ENCODE peak calls at places on chromosomes 1 and 21, in five cellular contexts. Q is PC-3, S is endothelial cell of umbilical vein, P is K562, X is GM23338. B is an unnamed sample.

GRCh38 chr1:100924212-100924611 is 28.3 kb downstream of the SLC30A7 start:
- DNase-seq in Q (peak), S (peak), P (no peak), X (no peak), B (no peak)

GRCh38 chr1:34128186-34128889 is 36.7 kb downstream of the CSMD2 start:
- DNase-seq in Q (no peak), S (no peak), P (no peak), X (no peak), B (no peak)

GRCh38 chr1:172976222-172977041 is 74.3 kb downstream of the TNFSF18 start:
- DNase-seq in Q (peak), S (peak), P (no peak), X (no peak), B (no peak)

GRCh38 chr1:160579216-160579701 is at the start of gene CD84:
- DNase-seq in Q (no peak), S (no peak), P (peak), X (no peak), B (no peak)

GRCh38 chr1:21552715-21553114 is 43.5 kb downstream of the ALPL start:
- DNase-seq in Q (no peak), S (peak), P (no peak), X (no peak), B (no peak)

GRCh38 chr1:87712261-87712674 is 383.6 kb downstream of the LMO4 start:
- DNase-seq in Q (peak), S (no peak), P (no peak), X (no peak), B (no peak)

GRCh38 chr21:36804867-36805611 is 106.1 kb downstream of the SIM2 start:
- DNase-seq in Q (no peak), S (no peak), P (no peak), X (no peak), B (no peak)

GRCh38 chr1:165222580-165222979 is 133.9 kb downstream of the LMX1A start:
- DNase-seq in Q (no peak), S (no peak), P (no peak), X (no peak), B (no peak)

GRCh38 chr1:187876775-187877174 is 1048.0 kb downstream of the PLA2G4A start:
- DNase-seq in Q (no peak), S (no peak), P (no peak), X (no peak), B (no peak)

GRCh38 chr1:155947741-155948140 is 6.3 kb downstream of the RXFP4 start:
- DNase-seq in Q (no peak), S (no peak), P (no peak), X (no peak), B (no peak)

GRCh38 chr1:209435654-209436566 is 147.6 kb upstream of the CAMK1G start:
- DNase-seq in Q (peak), S (peak), P (peak), X (peak), B (peak)

GRCh38 chr1:14923400-14924011 is 230.0 kb upstream of the TMEM51 start:
- DNase-seq in Q (no peak), S (no peak), P (no peak), X (no peak), B (no peak)

GRCh38 chr1:20373286-20373685 is 82.6 kb downstream of the VWA5B1 start:
- DNase-seq in Q (no peak), S (no peak), P (no peak), X (peak), B (no peak)

GRCh38 chr1:230682274-230682673 is 31.6 kb downstream of the AGT start:
- DNase-seq in Q (peak), S (no peak), P (no peak), X (no peak), B (no peak)

GRCh38 chr1:109425902-109426277 is 358 bp downstream of the PSMA5 start:
- DNase-seq in Q (peak), S (no peak), P (peak), X (peak), B (peak)

GRCh38 chr21:46092026-46092764 is 5.7 kb upstream of the COL6A2 start:
- DNase-seq in Q (no peak), S (no peak), P (no peak), X (no peak), B (no peak)

GRCh38 chr1:243348331-243348730 is 92.5 kb downstream of the SDCCAG8 start:
- DNase-seq in Q (no peak), S (no peak), P (no peak), X (no peak), B (no peak)

GRCh38 chr1:228329887-228330286 is 76.7 kb downstream of the TRIM11 start:
- DNase-seq in Q (no peak), S (no peak), P (no peak), X (no peak), B (no peak)

GRCh38 chr1:12556957-12557935 is 60.8 kb downstream of the DHRS3 start:
- DNase-seq in Q (no peak), S (no peak), P (no peak), X (peak), B (no peak)

GRCh38 chr21:39774252-39774651 is 29.3 kb downstream of the IGSF5 start:
- DNase-seq in Q (no peak), S (no peak), P (no peak), X (no peak), B (no peak)

GRCh38 chr1:109539676-109540075 is at the start of gene GPR61:
- DNase-seq in Q (no peak), S (no peak), P (peak), X (peak), B (no peak)

GRCh38 chr1:21911205-21912001 is 25.7 kb downstream of the HSPG2 start:
- DNase-seq in Q (no peak), S (peak), P (peak), X (no peak), B (no peak)

GRCh38 chr21:23936991-23937390 is 1670.3 kb downstream of the MRPL39 start:
- DNase-seq in Q (no peak), S (no peak), P (no peak), X (no peak), B (no peak)

GRCh38 chr1:157739229-157739901 is 37.6 kb downstream of the FCRL2 start:
- DNase-seq in Q (no peak), S (no peak), P (no peak), X (peak), B (no peak)

GRCh38 chr1:1181938-1182410 is 8.3 kb downstream of the TTLL10 start:
- DNase-seq in Q (no peak), S (no peak), P (no peak), X (peak), B (no peak)

GRCh38 chr1:145884675-145885074 is 991 bp downstream of the ANKRD35 start:
- DNase-seq in Q (no peak), S (peak), P (no peak), X (no peak), B (no peak)

GRCh38 chr21:33762798-33763572 is 120.7 kb downstream of the ITSN1 start:
- DNase-seq in Q (peak), S (peak), P (no peak), X (no peak), B (no peak)

GRCh38 chr1:246160905-246161304 is 346.2 kb downstream of the SMYD3 start:
- DNase-seq in Q (no peak), S (no peak), P (no peak), X (no peak), B (no peak)

GRCh38 chr1:29933110-29933509 is 696.8 kb downstream of the PTPRU start:
- DNase-seq in Q (peak), S (no peak), P (no peak), X (no peak), B (peak)

GRCh38 chr1:160685266-160685665 is 26.4 kb downstream of the CD48 start:
- DNase-seq in Q (no peak), S (no peak), P (no peak), X (no peak), B (no peak)

GRCh38 chr1:189708674-189709073 is 769.0 kb downstream of the BRINP3 start:
- DNase-seq in Q (peak), S (peak), P (no peak), X (peak), B (peak)

GRCh38 chr1:4977701-4978100 is 323.3 kb downstream of the AJAP1 start:
- DNase-seq in Q (no peak), S (no peak), P (no peak), X (no peak), B (no peak)

GRCh38 chr1:151197863-151198253 is 494 bp upstream of the PIP5K1A start:
- DNase-seq in Q (no peak), S (no peak), P (no peak), X (peak), B (no peak)

GRCh38 chr1:59880001-59880400 is 46.6 kb downstream of the CYP2J2 start:
- DNase-seq in Q (no peak), S (peak), P (no peak), X (no peak), B (no peak)

GRCh38 chr1:208107817-208108608 is 136.2 kb downstream of the PLXNA2 start:
- DNase-seq in Q (peak), S (peak), P (no peak), X (no peak), B (no peak)
- H3K27ac ChIP-seq in Q (peak), S (peak), P (no peak), X (no peak), B (no peak)

GRCh38 chr1:77279929-77280328 is 1.9 kb upstream of the AK5 start:
- DNase-seq in Q (no peak), S (no peak), P (no peak), X (no peak), B (no peak)

GRCh38 chr1:77280962-77281361 is 857 bp upstream of the AK5 start:
- DNase-seq in Q (no peak), S (no peak), P (no peak), X (no peak), B (no peak)

GRCh38 chr1:77282866-77283539 is 1.2 kb downstream of the AK5 start:
- DNase-seq in Q (no peak), S (peak), P (no peak), X (peak), B (no peak)

GRCh38 chr1:77282187-77282865 is 507 bp downstream of the AK5 start:
- DNase-seq in Q (peak), S (peak), P (no peak), X (peak), B (peak)

GRCh38 chr1:77281491-77282186 is at the start of gene AK5:
- DNase-seq in Q (peak), S (peak), P (no peak), X (peak), B (peak)
- TF ChIP-seq EZH2 in Q (no peak), S (no peak), P (no peak), X (peak), B (peak)

GRCh38 chr1:232384172-232384571 is 245.8 kb downstream of the SIPA1L2 start:
- DNase-seq in Q (no peak), S (no peak), P (no peak), X (no peak), B (no peak)
- H3K27ac ChIP-seq in Q (no peak), S (no peak), P (no peak), X (no peak), B (no peak)

GRCh38 chr1:229407206-229408026 is 26.5 kb downstream of the ACTA1 start:
- DNase-seq in Q (no peak), S (no peak), P (no peak), X (peak), B (no peak)
- TF ChIP-seq EZH2 in Q (no peak), S (no peak), P (no peak), X (peak), B (no peak)

DNA sequence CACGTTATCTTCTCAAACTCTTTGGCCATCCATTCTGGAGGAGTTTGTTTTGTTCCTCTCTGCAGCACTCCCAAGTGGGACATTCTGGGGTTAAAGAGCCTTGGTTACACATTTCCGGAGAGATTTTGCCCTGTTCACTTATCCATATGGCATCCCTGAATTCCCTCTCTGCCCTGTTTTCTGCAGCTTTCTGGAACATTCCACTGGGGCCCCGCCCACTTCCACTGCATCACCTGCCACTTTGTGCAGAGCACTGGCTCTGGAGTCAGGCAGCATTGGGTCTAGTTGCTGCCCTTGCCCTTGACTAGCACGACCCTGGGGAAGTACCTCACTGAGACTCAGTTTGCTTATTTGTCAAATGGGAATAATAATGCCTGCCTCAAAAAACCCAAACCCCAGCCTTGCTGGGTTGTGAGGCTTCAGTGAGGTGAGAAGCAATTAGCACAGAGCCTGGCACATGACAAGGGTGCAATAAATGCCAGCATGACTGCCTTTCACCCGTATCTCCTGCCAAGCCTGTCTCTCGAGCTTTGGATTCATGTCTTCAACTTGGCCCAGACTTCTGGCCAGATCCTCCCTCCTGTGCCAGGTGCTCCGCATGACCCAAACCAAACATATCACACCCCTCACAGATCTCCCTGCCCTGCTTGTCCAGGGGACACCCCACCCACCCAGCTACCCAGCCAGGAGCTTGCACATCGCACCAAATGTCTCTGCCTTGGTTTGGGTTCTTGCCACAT is 38.3 kb downstream of the IL6R start:
- DNase-seq in Q (no peak), S (no peak), P (no peak), X (no peak), B (no peak)
- H3K27ac ChIP-seq in Q (no peak), S (no peak), P (no peak), X (no peak), B (no peak)

GRCh38 chr1:37514350-37515184 is at the start of gene MEAF6:
- DNase-seq in Q (peak), S (peak), P (peak), X (peak), B (peak)
- TF ChIP-seq EZH2 in Q (no peak), S (no peak), P (no peak), X (no peak), B (no peak)

GRCh38 chr1:52651904-52652303 is 18.9 kb downstream of the SHISAL2A start:
- DNase-seq in Q (no peak), S (no peak), P (no peak), X (no peak), B (no peak)
- H3K27ac ChIP-seq in Q (no peak), S (no peak), P (no peak), X (no peak), B (no peak)